ENCODE peak calls at places on chromosomes 6 and 20, in six cellular contexts. One of them, this sample, is unnamed.

GRCh38 chr6:7939864-7940228 is 29.3 kb upstream of the TXNDC5 start:
- DNase-seq in trophoblast cell: no peak
- DNase-seq in mesenchymal stem cell: no peak
- DNase-seq in H9: no peak
- DNase-seq in H1: no peak
- DNase-seq in neuronal stem cell: no peak
- DNase-seq in this sample: no peak

GRCh38 chr6:10451828-10452509 is 37.1 kb upstream of the TFAP2A start:
- DNase-seq in trophoblast cell: peak
- DNase-seq in neuronal stem cell: no peak
- DNase-seq in H1: no peak
- DNase-seq in H9: no peak
- DNase-seq in mesenchymal stem cell: peak
- DNase-seq in this sample: peak

GRCh38 chr6:22717906-22718305 is 148.5 kb downstream of the HDGFL1 start:
- DNase-seq in trophoblast cell: no peak
- DNase-seq in H1: no peak
- DNase-seq in H9: no peak
- DNase-seq in neuronal stem cell: no peak
- DNase-seq in mesenchymal stem cell: no peak
- DNase-seq in this sample: no peak

GRCh38 chr6:149212892-149213786 is 104.4 kb upstream of the TAB2 start:
- DNase-seq in H9: no peak
- DNase-seq in H1: no peak
- DNase-seq in mesenchymal stem cell: no peak
- DNase-seq in neuronal stem cell: no peak
- DNase-seq in trophoblast cell: no peak
- DNase-seq in this sample: no peak

GRCh38 chr6:129402244-129402643 is 307.7 kb downstream of the ARHGAP18 start:
- DNase-seq in H9: no peak
- DNase-seq in neuronal stem cell: no peak
- DNase-seq in H1: no peak
- DNase-seq in trophoblast cell: peak
- DNase-seq in mesenchymal stem cell: peak
- DNase-seq in this sample: peak

GRCh38 chr20:4161447-4162251 is 146.3 kb upstream of the RNF24 start:
- DNase-seq in mesenchymal stem cell: peak
- DNase-seq in neuronal stem cell: no peak
- DNase-seq in trophoblast cell: no peak
- DNase-seq in H1: no peak
- DNase-seq in H9: no peak
- DNase-seq in this sample: no peak

GRCh38 chr6:32415521-32416019 is 8.6 kb upstream of the BTNL2 start:
- DNase-seq in H1: peak
- DNase-seq in mesenchymal stem cell: peak
- DNase-seq in H9: peak
- DNase-seq in neuronal stem cell: peak
- DNase-seq in trophoblast cell: peak
- DNase-seq in this sample: peak

GRCh38 chr6:23499549-23499948 is 626.5 kb upstream of the NRSN1 start:
- DNase-seq in H9: no peak
- DNase-seq in H1: no peak
- DNase-seq in mesenchymal stem cell: no peak
- DNase-seq in trophoblast cell: no peak
- DNase-seq in neuronal stem cell: no peak
- DNase-seq in this sample: no peak

GRCh38 chr20:14374191-14374590 is 36.8 kb upstream of the FLRT3 start:
- DNase-seq in trophoblast cell: no peak
- DNase-seq in mesenchymal stem cell: no peak
- DNase-seq in H1: no peak
- DNase-seq in neuronal stem cell: peak
- DNase-seq in H9: no peak
- DNase-seq in this sample: no peak

GRCh38 chr6:38567436-38567835 is 72.3 kb downstream of the BTBD9 start:
- DNase-seq in mesenchymal stem cell: peak
- DNase-seq in H1: no peak
- DNase-seq in H9: no peak
- DNase-seq in trophoblast cell: no peak
- DNase-seq in neuronal stem cell: no peak
- DNase-seq in this sample: peak

GRCh38 chr20:57330998-57331397 is 1.4 kb downstream of the SPO11 start:
- DNase-seq in H9: no peak
- DNase-seq in neuronal stem cell: no peak
- DNase-seq in H1: no peak
- DNase-seq in mesenchymal stem cell: no peak
- DNase-seq in trophoblast cell: peak
- DNase-seq in this sample: no peak

GRCh38 chr6:165231581-165232276 is 77.7 kb downstream of the C6orf118 start:
- DNase-seq in H1: no peak
- DNase-seq in H9: no peak
- DNase-seq in neuronal stem cell: no peak
- DNase-seq in mesenchymal stem cell: peak
- DNase-seq in trophoblast cell: peak
- DNase-seq in this sample: no peak

GRCh38 chr6:14452567-14453527 is 335.3 kb downstream of the CD83 start:
- DNase-seq in trophoblast cell: peak
- DNase-seq in mesenchymal stem cell: no peak
- DNase-seq in neuronal stem cell: no peak
- DNase-seq in H1: no peak
- DNase-seq in H9: no peak
- DNase-seq in this sample: no peak

GRCh38 chr6:63581355-63581998 is 9.2 kb downstream of the LOC128125822 start:
- DNase-seq in neuronal stem cell: no peak
- DNase-seq in trophoblast cell: no peak
- DNase-seq in mesenchymal stem cell: no peak
- DNase-seq in H1: no peak
- DNase-seq in H9: no peak
- DNase-seq in this sample: no peak

GRCh38 chr6:104941694-104942177 is 15.2 kb upstream of the LIN28B start:
- DNase-seq in mesenchymal stem cell: peak
- DNase-seq in H9: no peak
- DNase-seq in neuronal stem cell: no peak
- DNase-seq in H1: no peak
- DNase-seq in trophoblast cell: peak
- DNase-seq in this sample: no peak

GRCh38 chr6:105253787-105254186 is 74.0 kb upstream of the POPDC3 start:
- DNase-seq in H9: no peak
- DNase-seq in mesenchymal stem cell: no peak
- DNase-seq in trophoblast cell: peak
- DNase-seq in H1: no peak
- DNase-seq in neuronal stem cell: no peak
- DNase-seq in this sample: no peak

GRCh38 chr6:120198033-120198432 is 848.5 kb upstream of the MAN1A1 start:
- DNase-seq in H9: no peak
- DNase-seq in mesenchymal stem cell: peak
- DNase-seq in neuronal stem cell: no peak
- DNase-seq in H1: no peak
- DNase-seq in trophoblast cell: no peak
- DNase-seq in this sample: no peak

GRCh38 chr20:3839328-3839727 is 7.3 kb upstream of the MAVS start:
- DNase-seq in trophoblast cell: peak
- DNase-seq in mesenchymal stem cell: no peak
- DNase-seq in H9: no peak
- DNase-seq in neuronal stem cell: no peak
- DNase-seq in H1: no peak
- DNase-seq in this sample: no peak

GRCh38 chr6:17156112-17156921 is 54.5 kb downstream of the STMND1 start:
- DNase-seq in mesenchymal stem cell: peak
- DNase-seq in H9: peak
- DNase-seq in neuronal stem cell: peak
- DNase-seq in trophoblast cell: peak
- DNase-seq in H1: peak
- DNase-seq in this sample: peak

GRCh38 chr6:10419749-10420545 is 5.1 kb upstream of the TFAP2A start:
- DNase-seq in trophoblast cell: peak
- DNase-seq in mesenchymal stem cell: no peak
- DNase-seq in H9: no peak
- DNase-seq in H1: no peak
- DNase-seq in neuronal stem cell: no peak
- DNase-seq in this sample: no peak

GRCh38 chr20:33299111-33299603 is 16.1 kb downstream of the BPIFB1 start:
- DNase-seq in mesenchymal stem cell: peak
- DNase-seq in H1: peak
- DNase-seq in trophoblast cell: peak
- DNase-seq in H9: peak
- DNase-seq in neuronal stem cell: peak
- DNase-seq in this sample: peak

GRCh38 chr6:107132330-107132954 is 17.1 kb upstream of the BEND3 start:
- DNase-seq in mesenchymal stem cell: peak
- DNase-seq in H9: no peak
- DNase-seq in H1: no peak
- DNase-seq in trophoblast cell: peak
- DNase-seq in neuronal stem cell: no peak
- DNase-seq in this sample: no peak

GRCh38 chr20:31972481-31973386 is 4.8 kb downstream of the XKR7 start:
- DNase-seq in trophoblast cell: peak
- DNase-seq in H9: no peak
- DNase-seq in mesenchymal stem cell: no peak
- DNase-seq in H1: no peak
- DNase-seq in neuronal stem cell: no peak
- DNase-seq in this sample: peak

GRCh38 chr6:36246511-36247268 is 23.2 kb upstream of the PNPLA1 start:
- DNase-seq in neuronal stem cell: no peak
- DNase-seq in H1: no peak
- DNase-seq in H9: no peak
- DNase-seq in mesenchymal stem cell: no peak
- DNase-seq in trophoblast cell: peak
- DNase-seq in this sample: peak

GRCh38 chr6:158039178-158039557 is 57.5 kb downstream of the SYNJ2 start:
- DNase-seq in H1: no peak
- DNase-seq in H9: no peak
- DNase-seq in trophoblast cell: peak
- DNase-seq in neuronal stem cell: no peak
- DNase-seq in mesenchymal stem cell: peak
- DNase-seq in this sample: peak

GRCh38 chr20:57947421-57948176 is 237.8 kb upstream of the PMEPA1 start:
- DNase-seq in H1: no peak
- DNase-seq in mesenchymal stem cell: no peak
- DNase-seq in H9: no peak
- DNase-seq in trophoblast cell: no peak
- DNase-seq in neuronal stem cell: no peak
- DNase-seq in this sample: peak

GRCh38 chr20:50308513-50309279 is 118.1 kb downstream of the CEBPB start:
- DNase-seq in mesenchymal stem cell: peak
- DNase-seq in trophoblast cell: peak
- DNase-seq in H1: no peak
- DNase-seq in neuronal stem cell: no peak
- DNase-seq in H9: peak
- DNase-seq in this sample: peak

GRCh38 chr6:152309648-152310047 is 327.5 kb downstream of the SYNE1 start:
- DNase-seq in trophoblast cell: peak
- DNase-seq in mesenchymal stem cell: no peak
- DNase-seq in neuronal stem cell: no peak
- DNase-seq in H9: peak
- DNase-seq in H1: no peak
- DNase-seq in this sample: no peak

GRCh38 chr6:82569022-82569421 is 205.4 kb downstream of the TPBG start:
- DNase-seq in trophoblast cell: no peak
- DNase-seq in H1: no peak
- DNase-seq in mesenchymal stem cell: no peak
- DNase-seq in neuronal stem cell: no peak
- DNase-seq in H9: no peak
- DNase-seq in this sample: no peak
- H3K4me2 ChIP-seq in trophoblast cell: no peak
- H3K4me2 ChIP-seq in H1: no peak
- H3K4me2 ChIP-seq in mesenchymal stem cell: no peak
- H3K4me2 ChIP-seq in neuronal stem cell: no peak
- H3K4me2 ChIP-seq in H9: no peak
- H3K4me2 ChIP-seq in this sample: no peak

DNA sequence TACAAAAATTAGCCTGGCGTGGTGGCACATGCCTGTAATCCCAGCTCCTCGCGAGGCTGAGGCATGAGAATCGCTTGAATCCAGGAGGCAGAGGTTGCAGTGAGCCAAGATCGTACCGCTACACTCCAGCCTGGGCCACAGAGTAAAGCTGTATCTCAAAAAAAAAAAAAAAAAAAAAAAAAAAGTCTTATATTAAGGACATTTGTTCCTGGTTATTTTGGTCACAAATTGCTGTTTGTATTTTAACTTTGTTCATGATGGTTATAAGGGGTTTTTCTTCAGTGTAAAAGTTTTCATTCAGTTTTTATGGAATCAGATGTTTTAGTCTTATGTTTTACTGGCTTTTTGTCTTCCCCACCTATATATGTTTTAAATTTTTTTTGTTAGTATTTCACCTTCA is 13.9 kb downstream of the FILIP1 start:
- DNase-seq in neuronal stem cell: no peak
- DNase-seq in mesenchymal stem cell: no peak
- DNase-seq in trophoblast cell: no peak
- DNase-seq in H9: no peak
- DNase-seq in H1: no peak
- DNase-seq in this sample: no peak
- H2AFZ ChIP-seq in neuronal stem cell: no peak
- H2AFZ ChIP-seq in mesenchymal stem cell: no peak
- H2AFZ ChIP-seq in trophoblast cell: no peak
- H2AFZ ChIP-seq in H9: no peak
- H2AFZ ChIP-seq in H1: no peak
- H2AFZ ChIP-seq in this sample: no peak

GRCh38 chr20:63707558-63708300 is at the start of the genes ARFRP1 and ZGPAT:
- DNase-seq in neuronal stem cell: peak
- DNase-seq in trophoblast cell: peak
- DNase-seq in mesenchymal stem cell: peak
- DNase-seq in H9: peak
- DNase-seq in H1: no peak
- DNase-seq in this sample: peak
- H4K8ac ChIP-seq in neuronal stem cell: peak
- H4K8ac ChIP-seq in trophoblast cell: peak
- H4K8ac ChIP-seq in mesenchymal stem cell: peak
- H4K8ac ChIP-seq in H9: no peak
- H4K8ac ChIP-seq in H1: peak
- H4K8ac ChIP-seq in this sample: peak

GRCh38 chr6:139291813-139292619 is at the start of gene TXLNB:
- DNase-seq in mesenchymal stem cell: peak
- DNase-seq in H9: peak
- DNase-seq in H1: no peak
- DNase-seq in neuronal stem cell: no peak
- DNase-seq in trophoblast cell: peak
- DNase-seq in this sample: peak

GRCh38 chr6:139295906-139296305 is 4.1 kb upstream of the TXLNB start:
- DNase-seq in mesenchymal stem cell: no peak
- DNase-seq in trophoblast cell: peak
- DNase-seq in neuronal stem cell: no peak
- DNase-seq in H9: no peak
- DNase-seq in H1: no peak
- DNase-seq in this sample: no peak

GRCh38 chr6:139297921-139298320 is 6.1 kb upstream of the TXLNB start:
- DNase-seq in H1: no peak
- DNase-seq in neuronal stem cell: no peak
- DNase-seq in H9: no peak
- DNase-seq in trophoblast cell: no peak
- DNase-seq in mesenchymal stem cell: no peak
- DNase-seq in this sample: no peak

DNA sequence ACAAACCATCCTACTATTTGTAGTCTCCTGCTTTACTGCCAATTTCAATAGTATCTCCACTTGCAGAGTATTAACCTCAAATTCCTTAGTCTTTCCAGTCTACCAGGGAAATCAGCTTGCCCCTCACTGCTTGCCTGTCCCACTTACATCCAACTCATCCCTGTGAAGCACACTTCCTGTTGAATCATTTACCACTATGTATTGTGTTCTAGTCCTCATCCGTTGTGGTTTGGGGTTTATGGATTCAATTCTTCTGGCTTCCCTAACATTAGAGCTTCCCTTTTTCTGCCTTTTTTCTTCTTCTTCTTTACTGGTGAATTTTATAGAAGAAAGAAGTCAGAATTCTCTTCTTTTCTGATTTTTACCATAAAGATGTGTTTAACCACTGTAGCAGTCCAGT is 5.1 kb upstream of the TXLNB start:
- DNase-seq in trophoblast cell: peak
- DNase-seq in mesenchymal stem cell: peak
- DNase-seq in H9: no peak
- DNase-seq in neuronal stem cell: no peak
- DNase-seq in H1: no peak
- DNase-seq in this sample: peak
- H3K4me2 ChIP-seq in trophoblast cell: no peak
- H3K4me2 ChIP-seq in mesenchymal stem cell: no peak
- H3K4me2 ChIP-seq in H9: no peak
- H3K4me2 ChIP-seq in neuronal stem cell: no peak
- H3K4me2 ChIP-seq in H1: no peak
- H3K4me2 ChIP-seq in this sample: no peak

This sample was measured in IMR-90.